ENCODE peak calls at places on chromosomes 3 and 15, in eight cellular contexts. H, F, L, K, N, E, C and G are unnamed samples.

GRCh38 chr3:188700497-188700896 is 471.3 kb upstream of the TPRG1 start:
- DNase-seq in H (no peak), F (no peak), L (no peak), K (no peak), N (no peak), E (no peak), C (no peak), G (no peak)

GRCh38 chr3:13080591-13080990 is 7.4 kb upstream of the IQSEC1 start:
- DNase-seq in H (no peak), F (no peak), L (no peak), K (no peak), N (no peak), E (no peak), C (no peak), G (no peak)

GRCh38 chr15:100918690-100919480 is at the start of gene LRRK1:
- DNase-seq in H (peak; percentile 7), F (no peak), L (no peak), K (no peak), N (peak; percentile 68), E (no peak), C (peak; percentile 44), G (peak; percentile 54)

GRCh38 chr3:37601832-37602231 is 259.8 kb upstream of the CTDSPL start:
- DNase-seq in H (no peak), F (no peak), L (no peak), K (no peak), N (no peak), E (no peak), C (peak; percentile 56), G (no peak)

GRCh38 chr15:75063889-75064288 is 40.5 kb downstream of the PPCDC start:
- DNase-seq in H (no peak), F (no peak), L (no peak), K (no peak), N (no peak), E (no peak), C (no peak), G (no peak)

GRCh38 chr15:84657748-84658079 is 285 bp downstream of the NMB start:
- DNase-seq in H (no peak), F (no peak), L (no peak), K (no peak), N (no peak), E (no peak), C (no peak), G (no peak)

GRCh38 chr15:74906193-74906449 is 530 bp downstream of the FAM219B start:
- DNase-seq in H (peak; percentile 29), F (no peak), L (peak; percentile 31), K (no peak), N (no peak), E (no peak), C (no peak), G (no peak)

GRCh38 chr3:50249459-50249858 is 13.5 kb downstream of the GNAI2 start:
- DNase-seq in H (no peak), F (no peak), L (no peak), K (no peak), N (no peak), E (no peak), C (no peak), G (no peak)

GRCh38 chr3:48655586-48655985 is 7.1 kb downstream of the CELSR3 start:
- DNase-seq in H (peak; percentile 39), F (peak; percentile 27), L (no peak), K (no peak), N (no peak), E (no peak), C (no peak), G (peak; percentile 38)

GRCh38 chr3:129103296-129103695 is 18.3 kb downstream of the RAB43 start:
- DNase-seq in H (no peak), F (no peak), L (no peak), K (no peak), N (no peak), E (no peak), C (no peak), G (no peak)

GRCh38 chr3:98551754-98552153 is 20.0 kb downstream of the GPR15 start:
- DNase-seq in H (no peak), F (no peak), L (no peak), K (no peak), N (no peak), E (no peak), C (no peak), G (no peak)

GRCh38 chr3:58528629-58529028 is 8.4 kb downstream of the ACOX2 start:
- DNase-seq in H (no peak), F (no peak), L (peak; percentile 83), K (no peak), N (peak; percentile 55), E (no peak), C (peak; percentile 69), G (peak; percentile 75)

GRCh38 chr15:61383421-61383820 is 154.3 kb upstream of the RORA start:
- DNase-seq in H (no peak), F (no peak), L (no peak), K (no peak), N (no peak), E (no peak), C (peak; percentile 36), G (peak; percentile 73)

GRCh38 chr15:68210821-68211655 is 5.9 kb upstream of the CALML4 start:
- DNase-seq in H (peak; percentile 65), F (peak; percentile 22), L (no peak), K (peak; percentile 76), N (peak; percentile 89), E (no peak), C (no peak), G (peak; percentile 26)

GRCh38 chr15:99631256-99631655 is 65.5 kb downstream of the MEF2A start:
- DNase-seq in H (no peak), F (no peak), L (no peak), K (no peak), N (no peak), E (no peak), C (no peak), G (no peak)

GRCh38 chr3:157282261-157283191 is 122.6 kb upstream of the CCNL1 start:
- DNase-seq in H (no peak), F (no peak), L (peak; percentile 80), K (no peak), N (no peak), E (no peak), C (peak; percentile 93), G (peak; percentile 20)

GRCh38 chr15:70424937-70425411 is 327.3 kb upstream of the TLE3 start:
- DNase-seq in H (no peak), F (no peak), L (no peak), K (no peak), N (no peak), E (no peak), C (no peak), G (no peak)

GRCh38 chr15:98887976-98888375 is 119.6 kb downstream of the PGPEP1L start:
- DNase-seq in H (no peak), F (no peak), L (no peak), K (no peak), N (no peak), E (no peak), C (no peak), G (no peak)

GRCh38 chr3:44886561-44886960 is 12.2 kb downstream of the TGM4 start:
- DNase-seq in H (no peak), F (no peak), L (no peak), K (no peak), N (no peak), E (no peak), C (no peak), G (peak; percentile 66)

GRCh38 chr3:42666577-42666998 is 13.1 kb downstream of the ZBTB47 start:
- DNase-seq in H (no peak), F (no peak), L (no peak), K (no peak), N (no peak), E (no peak), C (no peak), G (no peak)

GRCh38 chr3:48661501-48662139 is 1.1 kb downstream of the CELSR3 start:
- DNase-seq in H (peak; percentile 77), F (peak; percentile 55), L (no peak), K (peak; percentile 79), N (peak; percentile 85), E (no peak), C (no peak), G (peak; percentile 71)

GRCh38 chr15:84874991-84875390 is 9.5 kb upstream of the SLC28A1 start:
- DNase-seq in H (no peak), F (no peak), L (no peak), K (no peak), N (no peak), E (no peak), C (no peak), G (no peak)

GRCh38 chr15:89419370-89419984 is 76.9 kb downstream of the RHCG start:
- DNase-seq in H (peak; percentile 39), F (no peak), L (no peak), K (peak; percentile 71), N (peak; percentile 79), E (no peak), C (peak; percentile 15), G (peak; percentile 39)